ENCODE peak calls at places on chromosome 13, in nine cellular contexts. F is KBM-7; W is activated CD4-positive, alpha-beta T cell treated with anti-CD3 and anti-CD28 coated beads for 48 hours; L is A172; G is NCI-H1436; D is stimulated activated CD4-positive, alpha-beta T cell treated with anti-CD3 and anti-CD28 coated beads, Interleukin-2, amount 100 ng/mL, for 48 hours; Y is brain microvascular endothelial cell; A is HTR-8/SVneo; H is globus pallidus. Z is an unnamed sample.

GRCh38 chr13:112188298-112188610 is 121.3 kb downstream of the SOX1 start:
- DNase-seq in G (no peak), A (no peak), W (no peak), H (no peak), Y (no peak), D (no peak), L (no peak), F (no peak), Z (no peak)

GRCh38 chr13:19852766-19853165 is 10.7 kb downstream of the ZMYM5 start:
- DNase-seq in Y (no peak), A (no peak), H (no peak), W (no peak), L (no peak), G (no peak), F (no peak), D (no peak), Z (no peak)

GRCh38 chr13:48653074-48654054 is at the start of gene CYSLTR2:
- DNase-seq in H (peak; percentile 18), F (peak; percentile 86), L (peak; percentile 18), Y (peak; percentile 34), W (no peak), A (no peak), G (peak; percentile 51), D (no peak), Z (no peak)

GRCh38 chr13:46759861-46760260 is 37.1 kb downstream of the ESD start:
- DNase-seq in H (no peak), D (no peak), G (no peak), F (peak; percentile 27), Y (no peak), L (no peak), W (no peak), A (no peak), Z (no peak)

GRCh38 chr13:45016792-45017425 is 27.6 kb downstream of the GPALPP1 start:
- DNase-seq in W (peak; percentile 12), Y (no peak), G (no peak), H (no peak), D (no peak), L (no peak), A (no peak), F (no peak), Z (no peak)

GRCh38 chr13:110209950-110210603 is 96.9 kb downstream of the COL4A1 start:
- DNase-seq in G (no peak), F (no peak), Y (no peak), W (no peak), L (no peak), A (no peak), D (no peak), H (no peak), Z (no peak)

GRCh38 chr13:111650626-111651025 is 330.2 kb downstream of the TEX29 start:
- DNase-seq in Y (no peak), L (no peak), F (no peak), D (no peak), G (no peak), W (no peak), H (no peak), A (no peak), Z (no peak)

GRCh38 chr13:25881946-25882574 is 169.8 kb downstream of the SHISA2 start:
- DNase-seq in G (peak; percentile 21), Y (peak; percentile 29), A (no peak), L (no peak), D (no peak), H (no peak), F (no peak), W (no peak), Z (no peak)

GRCh38 chr13:59673301-59673700 is 490.4 kb downstream of the DIAPH3 start:
- DNase-seq in L (no peak), W (no peak), H (no peak), F (no peak), G (no peak), Y (no peak), D (no peak), A (no peak), Z (no peak)

GRCh38 chr13:79937311-79938243 is 403.3 kb downstream of the SPRY2 start:
- DNase-seq in D (no peak), Y (peak; percentile 1), L (peak; percentile 13), F (no peak), H (peak; percentile 88), G (no peak), A (no peak), W (no peak), Z (no peak)

GRCh38 chr13:53028637-53029121 is at the start of gene OLFM4:
- DNase-seq in H (no peak), D (no peak), W (no peak), A (no peak), G (no peak), L (no peak), Y (no peak), F (no peak), Z (no peak)

GRCh38 chr13:75628811-75629210 is 7.3 kb upstream of the LMO7 start:
- DNase-seq in W (no peak), F (no peak), L (no peak), G (no peak), D (no peak), Y (no peak), H (no peak), A (no peak), Z (no peak)

GRCh38 chr13:49303533-49304252 is 56.0 kb downstream of the CDADC1 start:
- DNase-seq in G (no peak), H (peak; percentile 71), F (no peak), L (no peak), D (no peak), Y (no peak), A (no peak), W (no peak), Z (peak; percentile 71)

GRCh38 chr13:54415753-54416366 is 1387.2 kb downstream of the OLFM4 start:
- DNase-seq in A (no peak), D (no peak), G (no peak), L (no peak), F (no peak), H (no peak), W (no peak), Y (no peak), Z (no peak)

GRCh38 chr13:73171926-73172325 is 113.1 kb downstream of the KLF5 start:
- DNase-seq in A (no peak), D (no peak), W (no peak), Y (peak; percentile 14), L (no peak), G (no peak), H (no peak), F (no peak), Z (no peak)

GRCh38 chr13:75135325-75135825 is 346.6 kb downstream of the TBC1D4 start:
- DNase-seq in F (no peak), D (no peak), W (no peak), L (peak; percentile 97), A (peak; percentile 4), Y (peak; percentile 98), G (no peak), H (no peak), Z (no peak)

GRCh38 chr13:73340069-73340468 is 281.3 kb downstream of the KLF5 start:
- DNase-seq in L (no peak), A (no peak), D (no peak), Y (no peak), G (no peak), F (no peak), H (no peak), W (no peak), Z (no peak)

GRCh38 chr13:94454334-94454733 is 25.1 kb downstream of the DCT start:
- DNase-seq in A (no peak), L (no peak), G (no peak), H (no peak), W (no peak), D (no peak), F (no peak), Y (no peak), Z (no peak)

GRCh38 chr13:113114511-113115362 is 7.9 kb upstream of the F10 start:
- DNase-seq in Y (no peak), A (no peak), W (no peak), D (no peak), H (no peak), G (no peak), L (no peak), F (no peak), Z (peak; percentile 40)

GRCh38 chr13:29640665-29641064 is 45.2 kb upstream of the SLC7A1 start:
- DNase-seq in F (no peak), H (no peak), W (no peak), Y (no peak), L (no peak), D (no peak), A (no peak), G (no peak), Z (no peak)

GRCh38 chr13:109883181-109884180 is 97.1 kb upstream of the IRS2 start:
- DNase-seq in F (no peak), W (no peak), G (no peak), L (peak; percentile 56), Y (no peak), D (no peak), A (no peak), H (no peak), Z (no peak)

GRCh38 chr13:109785892-109786450 is 412 bp downstream of the IRS2 start:
- DNase-seq in A (no peak), W (no peak), L (no peak), H (no peak), F (no peak), Y (no peak), D (no peak), G (no peak), Z (no peak)

GRCh38 chr13:31322025-31322424 is 122.2 kb downstream of the B3GLCT start:
- DNase-seq in L (no peak), D (no peak), G (no peak), H (no peak), W (no peak), A (no peak), F (no peak), Y (peak; percentile 30), Z (no peak)

GRCh38 chr13:73754727-73755292 is 379.4 kb downstream of the KLF12 start:
- DNase-seq in A (peak; percentile 20), D (no peak), W (no peak), H (peak; percentile 57), G (peak; percentile 68), Y (peak; percentile 72), L (peak; percentile 48), F (peak; percentile 73), Z (no peak)

Z was measured in sciatic nerve.